ENCODE peak calls at places on chromosomes 4 and X, in five cellular contexts. M, P, N, Q and D are unnamed samples.
A peak's percentile ranks its signal among the peaks of the same experiment; 100 is the strongest.

GRCh38 chr4:41287005-41287404 is 30.3 kb downstream of the UCHL1 start:
- DNase-seq in M (peak; percentile 5), P (no peak), N (no peak), Q (no peak), D (no peak)

GRCh38 chrX:105191878-105192277 is 28.6 kb downstream of the TEX13A start:
- DNase-seq in M (no peak), P (no peak), N (no peak), Q (no peak), D (no peak)

GRCh38 chr4:52889778-52890400 is 27.8 kb downstream of the RASL11B start:
- DNase-seq in M (no peak), P (no peak), N (no peak), Q (no peak), D (no peak)

GRCh38 chr4:6942238-6942800 is 32.7 kb downstream of the TBC1D14 start:
- DNase-seq in M (peak; percentile 91), P (no peak), N (peak; percentile 30), Q (no peak), D (peak; percentile 81)

GRCh38 chr4:31089815-31090214 is 369.6 kb downstream of the PCDH7 start:
- DNase-seq in M (no peak), P (no peak), N (no peak), Q (no peak), D (peak; percentile 60)

GRCh38 chrX:38438321-38438720 is 85.9 kb downstream of the OTC start:
- DNase-seq in M (no peak), P (no peak), N (no peak), Q (no peak), D (no peak)

GRCh38 chr4:87391783-87392054 is 731 bp upstream of the HSD17B11 start:
- DNase-seq in M (no peak), P (no peak), N (no peak), Q (no peak), D (no peak)

GRCh38 chr4:106775636-106776035 is 260.5 kb downstream of the DKK2 start:
- DNase-seq in M (no peak), P (no peak), N (no peak), Q (no peak), D (no peak)

GRCh38 chrX:20967725-20968124 is 406.5 kb upstream of the CNKSR2 start:
- DNase-seq in M (no peak), P (no peak), N (no peak), Q (no peak), D (no peak)

GRCh38 chr4:74344031-74344430 is 20.9 kb upstream of the EREG start:
- DNase-seq in M (no peak), P (no peak), N (no peak), Q (no peak), D (no peak)

GRCh38 chrX:130771230-130771629 is 131.8 kb downstream of the ENOX2 start:
- DNase-seq in M (no peak), P (no peak), N (no peak), Q (no peak), D (no peak)

GRCh38 chrX:68939868-68940267 is 111.0 kb downstream of the EFNB1 start:
- DNase-seq in M (no peak), P (no peak), N (no peak), Q (no peak), D (no peak)

GRCh38 chr4:41882622-41883347 is 52.4 kb upstream of the TMEM33 start:
- DNase-seq in M (no peak), P (peak; percentile 24), N (no peak), Q (no peak), D (no peak)

GRCh38 chrX:135421537-135421931 is 210 bp upstream of the SMIM10L2A start:
- DNase-seq in M (no peak), P (peak; percentile 73), N (peak; percentile 4), Q (no peak), D (no peak)

GRCh38 chrX:70166601-70167590 is 10.4 kb upstream of the DGAT2L6 start:
- DNase-seq in M (peak; percentile 1), P (no peak), N (peak; percentile 41), Q (no peak), D (no peak)

GRCh38 chr4:74543247-74543670 is 98.3 kb downstream of the AREG start:
- DNase-seq in M (no peak), P (no peak), N (no peak), Q (no peak), D (no peak)

GRCh38 chrX:74160358-74160757 is 143.6 kb upstream of the ZCCHC13 start:
- DNase-seq in M (no peak), P (no peak), N (no peak), Q (no peak), D (no peak)

GRCh38 chr4:114019972-114020358 is 40.5 kb upstream of the ARSJ start:
- DNase-seq in M (no peak), P (no peak), N (no peak), Q (no peak), D (no peak)

GRCh38 chr4:120754590-120754989 is 167.9 kb downstream of the PRDM5 start:
- DNase-seq in M (no peak), P (no peak), N (no peak), Q (no peak), D (no peak)

GRCh38 chr4:120753854-120754253 is 168.7 kb downstream of the PRDM5 start:
- DNase-seq in M (no peak), P (no peak), N (no peak), Q (no peak), D (no peak)

GRCh38 chr4:120750152-120750525 is 172.4 kb downstream of the PRDM5 start:
- DNase-seq in M (no peak), P (no peak), N (no peak), Q (no peak), D (no peak)

GRCh38 chr4:120760047-120760446 is 162.5 kb downstream of the PRDM5 start:
- DNase-seq in M (no peak), P (no peak), N (no peak), Q (no peak), D (no peak)

DNA sequence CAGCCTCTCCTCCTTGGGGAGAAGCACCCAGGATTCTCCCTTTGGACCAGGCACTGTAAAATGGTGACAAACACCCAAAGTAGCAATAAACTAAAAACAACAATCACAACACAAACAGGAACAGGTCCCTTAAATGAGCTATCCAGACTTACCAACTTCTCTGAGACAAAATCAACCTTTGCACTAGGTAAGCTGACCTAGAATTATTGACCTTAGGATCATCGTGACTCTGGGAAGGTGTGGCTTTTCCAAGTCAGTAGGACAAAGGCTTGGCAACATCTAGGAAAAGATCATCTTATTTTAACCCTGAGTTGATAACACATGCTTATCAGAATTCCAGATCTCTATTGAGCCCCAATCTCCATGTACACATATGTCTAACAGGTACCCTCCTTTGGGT is 166.7 kb downstream of the PRDM5 start:
- DNase-seq in M (no peak), P (no peak), N (no peak), Q (no peak), D (no peak)
- TF ChIP-seq CTCF in M (no peak), P (no peak), N (no peak), Q (no peak), D (no peak)

GRCh38 chr4:16270654-16271328 is 44.5 kb upstream of the TAPT1 start:
- DNase-seq in M (no peak), P (no peak), N (no peak), Q (no peak), D (no peak)
- TF ChIP-seq CTCF in M (peak; percentile 25), P (no peak), N (peak; percentile 22), Q (no peak), D (peak; percentile 35)

DNA sequence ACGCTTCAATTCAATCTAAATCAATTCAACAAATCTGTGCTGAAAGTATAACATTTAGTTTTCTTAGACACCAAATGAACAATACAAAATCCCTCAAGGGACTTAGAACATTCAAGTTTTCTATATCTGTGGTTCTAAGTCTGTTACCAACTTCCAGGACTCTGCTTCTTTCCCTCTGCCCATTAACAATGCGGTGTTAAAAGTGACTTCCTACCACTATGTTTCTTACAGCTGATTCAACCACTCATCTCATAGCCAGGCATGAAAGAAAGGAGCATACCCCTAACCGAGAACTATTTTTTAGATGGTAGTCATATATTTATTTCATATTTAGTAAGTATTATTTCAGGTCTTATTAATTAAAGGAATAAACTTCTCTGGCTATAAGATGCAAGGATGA is 38.9 kb downstream of the PPA2 start:
- DNase-seq in M (no peak), P (no peak), N (no peak), Q (no peak), D (no peak)
- TF ChIP-seq CTCF in M (no peak), P (no peak), N (no peak), Q (no peak), D (no peak)

GRCh38 chrX:19670854-19671620 is 155.7 kb upstream of the MAP3K15 start:
- DNase-seq in M (no peak), P (no peak), N (no peak), Q (no peak), D (peak; percentile 36)
- TF ChIP-seq CTCF in M (no peak), P (no peak), N (no peak), Q (no peak), D (no peak)

GRCh38 chr4:157172011-157172410 is 48.5 kb upstream of the GRIA2 start:
- DNase-seq in M (no peak), P (no peak), N (no peak), Q (no peak), D (peak; percentile 4)
- TF ChIP-seq CTCF in M (peak; percentile 41), P (no peak), N (no peak), Q (no peak), D (peak; percentile 45)

GRCh38 chr4:77728420-77728819 is 90.7 kb downstream of the CNOT6L start:
- DNase-seq in M (no peak), P (no peak), N (no peak), Q (no peak), D (no peak)
- TF ChIP-seq CTCF in M (no peak), P (peak; percentile 23), N (peak; percentile 3), Q (no peak), D (no peak)